ENCODE peak calls at places on chromosomes 3 and 15, in eight cellular contexts. Q, H, J, T, F, E, Z and X are unnamed samples.

GRCh38 chr15:80638553-80639167 is 56.5 kb upstream of the ABHD17C start:
- DNase-seq in Q (peak; percentile 61), H (no peak), J (no peak), T (no peak), F (no peak), E (no peak), Z (peak; percentile 17), X (no peak)

GRCh38 chr3:196546537-196546936 is 21.8 kb downstream of the WDR53 start:
- DNase-seq in Q (no peak), H (no peak), J (no peak), T (no peak), F (no peak), E (no peak), Z (no peak), X (no peak)

GRCh38 chr3:147930417-147930816 is 521.3 kb downstream of the ZIC1 start:
- DNase-seq in Q (peak; percentile 71), H (no peak), J (no peak), T (no peak), F (no peak), E (no peak), Z (peak; percentile 59), X (no peak)

GRCh38 chr3:98188553-98188952 is 22.1 kb downstream of the OR5H15 start:
- DNase-seq in Q (peak; percentile 8), H (no peak), J (no peak), T (no peak), F (no peak), E (no peak), Z (no peak), X (peak; percentile 10)

GRCh38 chr15:52080031-52080430 is 32.5 kb downstream of the BCL2L10 start:
- DNase-seq in Q (no peak), H (no peak), J (no peak), T (no peak), F (no peak), E (no peak), Z (no peak), X (no peak)

GRCh38 chr15:55823191-55823670 is 80.3 kb upstream of the PRTG start:
- DNase-seq in Q (peak; percentile 83), H (no peak), J (peak; percentile 19), T (no peak), F (no peak), E (no peak), Z (peak; percentile 71), X (no peak)

GRCh38 chr3:125125822-125126245 is 70.0 kb upstream of the HEG1 start:
- DNase-seq in Q (no peak), H (no peak), J (no peak), T (no peak), F (no peak), E (no peak), Z (peak; percentile 95), X (no peak)

GRCh38 chr15:32682569-32682968 is 35.2 kb upstream of the GREM1 start:
- DNase-seq in Q (no peak), H (no peak), J (no peak), T (no peak), F (no peak), E (no peak), Z (peak; percentile 95), X (no peak)

GRCh38 chr3:115341208-115341607 is 194.1 kb upstream of the ZBTB20 start:
- DNase-seq in Q (peak; percentile 78), H (no peak), J (no peak), T (no peak), F (no peak), E (no peak), Z (peak; percentile 78), X (no peak)

GRCh38 chr3:151908399-151908798 is 35.0 kb downstream of the SUCNR1 start:
- DNase-seq in Q (no peak), H (no peak), J (no peak), T (no peak), F (no peak), E (no peak), Z (no peak), X (no peak)

GRCh38 chr3:139794469-139795265 is 116.9 kb upstream of the NMNAT3 start:
- DNase-seq in Q (no peak), H (no peak), J (no peak), T (no peak), F (no peak), E (no peak), Z (no peak), X (no peak)

DNA sequence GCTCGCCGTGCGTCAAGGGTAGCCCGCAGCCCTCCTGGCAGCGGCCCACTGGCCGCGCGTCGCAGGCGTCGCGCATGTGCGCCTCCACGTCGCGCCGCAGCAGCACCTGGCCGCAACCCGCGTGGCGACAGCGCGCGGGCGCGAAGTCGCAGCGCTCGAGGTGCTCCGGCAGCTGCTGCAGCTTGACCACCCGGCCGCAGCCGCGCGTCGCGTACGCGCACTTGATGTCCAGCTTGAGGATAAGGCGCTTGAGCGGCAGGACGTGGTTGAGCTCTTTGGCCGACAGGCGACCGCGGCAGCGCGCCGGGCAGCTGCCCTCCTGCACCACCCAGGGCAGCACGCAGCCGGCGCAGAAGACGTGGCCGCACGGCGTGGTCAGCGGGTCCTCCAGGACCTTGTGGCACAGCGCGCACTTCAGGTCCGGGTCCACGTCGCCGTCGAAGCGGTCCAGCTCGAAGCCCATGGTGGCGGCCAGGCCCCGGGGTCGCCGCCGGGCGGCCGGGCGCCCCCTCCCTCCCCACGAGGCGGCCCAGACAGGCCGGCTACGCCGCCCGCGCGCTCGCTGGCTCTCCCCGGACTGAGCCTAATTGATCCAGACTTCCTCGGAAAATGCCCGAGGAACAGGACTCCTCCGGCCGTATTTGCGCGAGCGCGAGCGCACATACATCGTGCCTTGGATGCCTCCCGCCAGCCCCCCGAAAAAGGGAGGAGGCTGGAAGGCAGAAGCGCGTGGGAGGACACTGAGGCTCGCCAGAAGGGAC is at the start of gene PDZRN3:
- DNase-seq in Q (peak; percentile 15), H (peak; percentile 79), J (peak; percentile 61), T (peak; percentile 78), F (peak; percentile 50), E (peak; percentile 84), Z (peak; percentile 82), X (no peak)
- H3K4me3 ChIP-seq in Q (no peak within 1 kb of the TSS), H (peak within 1 kb of the TSS; percentile 99), J (peak within 1 kb of the TSS; percentile 62), T (peak within 1 kb of the TSS; percentile 81), F (peak within 1 kb of the TSS; percentile 88), E (peak within 1 kb of the TSS; percentile 44), Z (peak within 1 kb of the TSS; percentile 71), X (no peak within 1 kb of the TSS)

DNA sequence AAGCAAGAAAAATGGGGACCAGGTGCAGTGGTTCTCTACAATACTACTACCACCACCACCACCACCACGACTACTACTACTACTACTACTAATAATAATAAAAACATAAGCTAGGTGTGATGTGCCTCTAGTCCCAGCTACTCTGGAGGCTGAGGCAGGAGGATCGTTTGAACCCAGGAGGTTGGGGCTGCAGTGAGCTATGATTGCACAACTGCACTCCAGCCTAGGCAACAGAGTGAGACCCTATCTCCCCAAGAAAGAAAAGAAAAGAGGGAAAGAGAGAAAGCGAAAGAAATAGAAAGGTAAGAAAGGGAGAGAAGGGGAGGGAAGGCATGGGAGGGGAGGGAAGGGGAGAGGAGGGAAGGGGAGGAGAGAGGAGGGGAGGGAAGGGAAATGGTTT is 350.6 kb downstream of the FOXP1 start:
- DNase-seq in Q (no peak), H (no peak), J (no peak), T (no peak), F (no peak), E (no peak), Z (no peak), X (no peak)
- H3K4me1 ChIP-seq in Q (no peaks in the 10 kb centered on the region), H (peaks cover 7% of the 10 kb centered on the region), J (peaks cover 7% of the 10 kb centered on the region), T (peaks cover under 1% of the 10 kb centered on the region), F (peaks cover 2% of the 10 kb centered on the region), E (no peaks in the 10 kb centered on the region), Z (peaks cover 2% of the 10 kb centered on the region), X (peaks cover 7% of the 10 kb centered on the region)

GRCh38 chr15:93420477-93420876 is 331.5 kb upstream of the RGMA start:
- DNase-seq in Q (no peak), H (no peak), J (no peak), T (no peak), F (no peak), E (no peak), Z (no peak), X (no peak)

GRCh38 chr15:93420050-93420452 is 331.0 kb upstream of the RGMA start:
- DNase-seq in Q (no peak), H (no peak), J (no peak), T (no peak), F (no peak), E (no peak), Z (no peak), X (no peak)

GRCh38 chr15:93428135-93428534 is 339.1 kb upstream of the RGMA start:
- DNase-seq in Q (no peak), H (no peak), J (no peak), T (no peak), F (no peak), E (no peak), Z (no peak), X (no peak)

GRCh38 chr15:93422476-93422875 is 333.5 kb upstream of the RGMA start:
- DNase-seq in Q (no peak), H (no peak), J (no peak), T (no peak), F (no peak), E (no peak), Z (no peak), X (no peak)

DNA sequence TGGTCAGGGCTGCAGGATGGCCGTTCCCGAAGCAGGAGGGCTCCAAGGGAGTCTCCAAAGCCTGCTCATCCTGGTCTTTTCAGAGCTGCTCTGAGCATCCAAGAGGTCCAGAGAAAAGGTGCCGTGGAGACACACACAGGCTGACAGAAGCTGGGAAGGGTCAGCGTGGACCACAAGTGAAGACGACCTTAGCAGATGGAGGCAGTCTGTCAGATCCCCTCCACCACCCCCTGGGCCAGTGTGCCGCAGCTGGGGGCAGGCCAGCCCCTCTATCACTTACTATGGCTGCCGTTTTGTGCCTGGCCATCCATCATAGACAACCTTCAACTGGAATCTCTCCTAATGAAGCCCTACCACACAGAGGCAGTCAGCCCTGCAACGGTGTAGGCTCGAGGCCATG is 335.1 kb upstream of the RGMA start:
- DNase-seq in Q (no peak), H (no peak), J (no peak), T (no peak), F (no peak), E (no peak), Z (no peak), X (no peak)
- H3K9me3 ChIP-seq in Q (peaks cover 4% of the 10 kb centered on the region), H (peaks cover 2% of the 10 kb centered on the region), J (no peaks in the 10 kb centered on the region), T (no peaks in the 10 kb centered on the region), F (peaks cover 10% of the 10 kb centered on the region), E (no peaks in the 10 kb centered on the region), Z (peaks cover 38% of the 10 kb centered on the region), X (no peaks in the 10 kb centered on the region)

GRCh38 chr3:69091389-69092029 is 6.8 kb downstream of the ARL6IP5 start:
- DNase-seq in Q (no peak), H (no peak), J (no peak), T (no peak), F (no peak), E (no peak), Z (no peak), X (no peak)
- H3K4me3 ChIP-seq in Q (no peak overlapping the region), H (no peak overlapping the region), J (no peak overlapping the region), T (peak overlapping the region; percentile 6), F (no peak overlapping the region), E (no peak overlapping the region), Z (no peak overlapping the region), X (peak overlapping the region; percentile 40)

GRCh38 chr3:58041826-58042324 is 33.7 kb downstream of the FLNB start:
- DNase-seq in Q (peak; percentile 54), H (no peak), J (no peak), T (no peak), F (peak; percentile 85), E (no peak), Z (peak; percentile 90), X (no peak)
- H3K4me1 ChIP-seq in Q (peaks cover 70% of the 10 kb centered on the region), H (no peaks in the 10 kb centered on the region), J (peaks cover 51% of the 10 kb centered on the region), T (peaks cover 3% of the 10 kb centered on the region), F (peaks cover 38% of the 10 kb centered on the region), E (peaks cover 38% of the 10 kb centered on the region), Z (peaks cover 41% of the 10 kb centered on the region), X (peaks cover 3% of the 10 kb centered on the region)